ENCODE peak calls at places on chromosomes 12 and 14, in six cellular contexts. One of them, this sample, is unnamed.

GRCh38 chr12:111806304-111806703 is 35.7 kb upstream of the MAPKAPK5 start:
- DNase-seq in adrenal gland: no peak
- DNase-seq in RWPE1: no peak
- DNase-seq in cardiac fibroblast: no peak
- DNase-seq in endothelial cell: no peak
- DNase-seq in activated B cell treated with CpG ODN at 0.5 μM for 24 hours: no peak
- DNase-seq in this sample: no peak

GRCh38 chr12:219891-220352 is 6.0 kb upstream of the SLC6A12 start:
- DNase-seq in adrenal gland: peak
- DNase-seq in RWPE1: peak
- DNase-seq in cardiac fibroblast: peak
- DNase-seq in endothelial cell: peak
- DNase-seq in activated B cell treated with CpG ODN at 0.5 μM for 24 hours: no peak
- DNase-seq in this sample: peak

GRCh38 chr12:89383235-89384049 is 31.1 kb upstream of the DUSP6 start:
- DNase-seq in adrenal gland: no peak
- DNase-seq in RWPE1: no peak
- DNase-seq in cardiac fibroblast: no peak
- DNase-seq in endothelial cell: no peak
- DNase-seq in activated B cell treated with CpG ODN at 0.5 μM for 24 hours: no peak
- DNase-seq in this sample: no peak

GRCh38 chr12:120468846-120469449 is 600 bp downstream of the SRSF9 start:
- DNase-seq in adrenal gland: peak
- DNase-seq in RWPE1: peak
- DNase-seq in cardiac fibroblast: no peak
- DNase-seq in endothelial cell: peak
- DNase-seq in activated B cell treated with CpG ODN at 0.5 μM for 24 hours: no peak
- DNase-seq in this sample: peak

GRCh38 chr12:108446766-108447165 is 68.3 kb upstream of the FICD start:
- DNase-seq in adrenal gland: no peak
- DNase-seq in RWPE1: peak
- DNase-seq in cardiac fibroblast: peak
- DNase-seq in endothelial cell: no peak
- DNase-seq in activated B cell treated with CpG ODN at 0.5 μM for 24 hours: no peak
- DNase-seq in this sample: no peak

GRCh38 chr14:28754209-28754985 is 12.2 kb upstream of the FOXG1 start:
- DNase-seq in adrenal gland: peak
- DNase-seq in RWPE1: peak
- DNase-seq in cardiac fibroblast: peak
- DNase-seq in endothelial cell: peak
- DNase-seq in activated B cell treated with CpG ODN at 0.5 μM for 24 hours: no peak
- DNase-seq in this sample: peak

GRCh38 chr12:66964629-66965028 is 285.8 kb upstream of the GRIP1 start:
- DNase-seq in adrenal gland: no peak
- DNase-seq in RWPE1: no peak
- DNase-seq in cardiac fibroblast: no peak
- DNase-seq in endothelial cell: no peak
- DNase-seq in activated B cell treated with CpG ODN at 0.5 μM for 24 hours: no peak
- DNase-seq in this sample: no peak

GRCh38 chr12:110316861-110317260 is 35.8 kb downstream of the ATP2A2 start:
- DNase-seq in adrenal gland: no peak
- DNase-seq in RWPE1: no peak
- DNase-seq in cardiac fibroblast: peak
- DNase-seq in endothelial cell: no peak
- DNase-seq in activated B cell treated with CpG ODN at 0.5 μM for 24 hours: no peak
- DNase-seq in this sample: no peak

GRCh38 chr12:130138478-130138877 is 23.8 kb upstream of the FZD10 start:
- DNase-seq in adrenal gland: no peak
- DNase-seq in RWPE1: no peak
- DNase-seq in cardiac fibroblast: no peak
- DNase-seq in endothelial cell: no peak
- DNase-seq in activated B cell treated with CpG ODN at 0.5 μM for 24 hours: no peak
- DNase-seq in this sample: no peak

GRCh38 chr12:131912526-131913274 is 16.4 kb upstream of the PUS1 start:
- DNase-seq in adrenal gland: peak
- DNase-seq in RWPE1: peak
- DNase-seq in cardiac fibroblast: peak
- DNase-seq in endothelial cell: no peak
- DNase-seq in activated B cell treated with CpG ODN at 0.5 μM for 24 hours: no peak
- DNase-seq in this sample: no peak

GRCh38 chr12:47825239-47825639 is 5.5 kb upstream of the HDAC7 start:
- DNase-seq in adrenal gland: no peak
- DNase-seq in RWPE1: peak
- DNase-seq in cardiac fibroblast: peak
- DNase-seq in endothelial cell: no peak
- DNase-seq in activated B cell treated with CpG ODN at 0.5 μM for 24 hours: no peak
- DNase-seq in this sample: no peak

GRCh38 chr12:115230576-115230975 is 546.6 kb upstream of the TBX3 start:
- DNase-seq in adrenal gland: no peak
- DNase-seq in RWPE1: no peak
- DNase-seq in cardiac fibroblast: no peak
- DNase-seq in endothelial cell: no peak
- DNase-seq in activated B cell treated with CpG ODN at 0.5 μM for 24 hours: no peak
- DNase-seq in this sample: no peak
- TF ChIP-seq CTCF in adrenal gland: no peak
- TF ChIP-seq CTCF in RWPE1: no peak
- TF ChIP-seq CTCF in cardiac fibroblast: no peak
- TF ChIP-seq CTCF in endothelial cell: no peak
- TF ChIP-seq CTCF in activated B cell treated with CpG ODN at 0.5 μM for 24 hours: no peak
- TF ChIP-seq CTCF in this sample: no peak

DNA sequence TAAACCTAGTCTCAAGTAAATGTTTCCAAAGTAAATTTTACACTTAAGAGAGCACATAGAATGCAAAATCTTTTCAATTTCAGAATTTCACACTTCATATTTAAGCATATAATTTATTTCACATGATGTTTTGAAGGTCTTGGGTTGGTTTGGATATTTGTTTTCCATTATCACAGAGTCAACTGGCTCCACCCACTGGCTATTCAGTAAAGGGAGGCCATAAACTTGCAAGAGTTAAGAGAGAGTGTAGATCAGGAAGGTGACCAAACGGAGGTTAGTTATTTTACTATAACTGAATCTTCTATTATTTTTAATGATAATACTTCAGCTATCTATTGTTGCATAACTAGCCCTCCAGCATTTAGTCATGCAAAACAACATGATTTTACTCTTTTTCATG is 6.2 kb upstream of the CPNE8 start:
- DNase-seq in adrenal gland: no peak
- DNase-seq in RWPE1: peak
- DNase-seq in cardiac fibroblast: peak
- DNase-seq in endothelial cell: no peak
- DNase-seq in activated B cell treated with CpG ODN at 0.5 μM for 24 hours: no peak
- DNase-seq in this sample: peak
- TF ChIP-seq CTCF in adrenal gland: no peak
- TF ChIP-seq CTCF in RWPE1: no peak
- TF ChIP-seq CTCF in cardiac fibroblast: no peak
- TF ChIP-seq CTCF in endothelial cell: no peak
- TF ChIP-seq CTCF in activated B cell treated with CpG ODN at 0.5 μM for 24 hours: no peak
- TF ChIP-seq CTCF in this sample: peak

GRCh38 chr14:61570188-61570960 is 124.9 kb upstream of the HIF1A start:
- DNase-seq in adrenal gland: no peak
- DNase-seq in RWPE1: no peak
- DNase-seq in cardiac fibroblast: peak
- DNase-seq in endothelial cell: no peak
- DNase-seq in activated B cell treated with CpG ODN at 0.5 μM for 24 hours: no peak
- DNase-seq in this sample: no peak

GRCh38 chr14:61569308-61569707 is 126.0 kb upstream of the HIF1A start:
- DNase-seq in adrenal gland: no peak
- DNase-seq in RWPE1: no peak
- DNase-seq in cardiac fibroblast: no peak
- DNase-seq in endothelial cell: no peak
- DNase-seq in activated B cell treated with CpG ODN at 0.5 μM for 24 hours: no peak
- DNase-seq in this sample: peak

GRCh38 chr14:61569783-61570182 is 125.5 kb upstream of the HIF1A start:
- DNase-seq in adrenal gland: peak
- DNase-seq in RWPE1: peak
- DNase-seq in cardiac fibroblast: peak
- DNase-seq in endothelial cell: no peak
- DNase-seq in activated B cell treated with CpG ODN at 0.5 μM for 24 hours: no peak
- DNase-seq in this sample: no peak

GRCh38 chr14:61567838-61568571 is 127.3 kb upstream of the HIF1A start:
- DNase-seq in adrenal gland: no peak
- DNase-seq in RWPE1: no peak
- DNase-seq in cardiac fibroblast: no peak
- DNase-seq in endothelial cell: no peak
- DNase-seq in activated B cell treated with CpG ODN at 0.5 μM for 24 hours: no peak
- DNase-seq in this sample: peak

GRCh38 chr14:61568572-61569011 is 126.7 kb upstream of the HIF1A start:
- DNase-seq in adrenal gland: no peak
- DNase-seq in RWPE1: no peak
- DNase-seq in cardiac fibroblast: no peak
- DNase-seq in endothelial cell: peak
- DNase-seq in activated B cell treated with CpG ODN at 0.5 μM for 24 hours: peak
- DNase-seq in this sample: peak
- TF ChIP-seq CTCF in adrenal gland: no peak
- TF ChIP-seq CTCF in RWPE1: no peak
- TF ChIP-seq CTCF in cardiac fibroblast: no peak
- TF ChIP-seq CTCF in endothelial cell: no peak
- TF ChIP-seq CTCF in activated B cell treated with CpG ODN at 0.5 μM for 24 hours: no peak
- TF ChIP-seq CTCF in this sample: no peak

DNA sequence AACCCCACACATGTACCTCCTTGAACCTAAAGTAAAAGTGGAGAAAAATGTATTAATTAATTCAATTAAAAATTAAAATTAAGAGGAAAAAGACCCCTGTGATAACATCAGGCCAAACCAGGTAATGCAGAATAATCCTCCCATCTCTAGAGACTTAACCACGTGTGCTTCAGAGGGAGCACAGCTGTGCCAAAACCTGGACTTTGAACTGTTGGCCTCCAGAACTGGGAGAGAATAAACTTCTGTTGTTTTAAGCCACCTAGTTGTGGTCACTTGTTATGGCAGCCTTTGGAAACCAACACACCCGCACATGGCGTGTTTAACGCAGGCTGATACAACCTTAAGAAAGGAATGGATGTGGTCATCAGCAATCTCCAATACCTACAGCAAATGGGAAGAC is 23.8 kb downstream of the OAS2 start:
- DNase-seq in adrenal gland: no peak
- DNase-seq in RWPE1: no peak
- DNase-seq in cardiac fibroblast: no peak
- DNase-seq in endothelial cell: no peak
- DNase-seq in activated B cell treated with CpG ODN at 0.5 μM for 24 hours: no peak
- DNase-seq in this sample: no peak
- TF ChIP-seq CTCF in adrenal gland: no peak
- TF ChIP-seq CTCF in RWPE1: no peak
- TF ChIP-seq CTCF in cardiac fibroblast: no peak
- TF ChIP-seq CTCF in endothelial cell: peak
- TF ChIP-seq CTCF in activated B cell treated with CpG ODN at 0.5 μM for 24 hours: no peak
- TF ChIP-seq CTCF in this sample: no peak